ENCODE peak calls at places on chromosomes 3 and 15, in ten cellular contexts. G is Panc1, J is neural crest cell, W is HL-60, S is transverse colon, U is lower leg skin, Z is upper lobe of left lung, A is dorsolateral prefrontal cortex, M is A549, T is WTC11. E is an unnamed sample.

GRCh38 chr3:148540266-148540665 is 157.4 kb upstream of the AGTR1 start:
- DNase-seq in G (no peak), J (no peak), W (no peak), S (no peak), U (no peak), Z (no peak), A (no peak), M (no peak), T (no peak), E (no peak)

GRCh38 chr3:30699927-30700326 is 93.5 kb downstream of the TGFBR2 start:
- DNase-seq in G (no peak), J (no peak), W (no peak), S (no peak), U (no peak), Z (no peak), A (no peak), M (no peak), T (no peak), E (no peak)

GRCh38 chr15:90883971-90884718 is at the start of gene FES:
- DNase-seq in G (no peak), J (peak), W (peak), S (peak), U (no peak), Z (peak), A (no peak), M (no peak), T (peak), E (peak)

GRCh38 chr15:97881568-97881967 is 78.9 kb upstream of the ARRDC4 start:
- DNase-seq in G (no peak), J (no peak), W (no peak), S (no peak), U (no peak), Z (no peak), A (no peak), M (no peak), T (no peak), E (no peak)

GRCh38 chr3:156727519-156728205 is 53.3 kb downstream of the TIPARP start:
- DNase-seq in G (no peak), J (no peak), W (no peak), S (no peak), U (no peak), Z (no peak), A (no peak), M (no peak), T (no peak), E (no peak)

GRCh38 chr15:70974004-70974832 is 81.6 kb downstream of the LRRC49 start:
- DNase-seq in G (peak), J (no peak), W (no peak), S (no peak), U (no peak), Z (no peak), A (no peak), M (peak), T (no peak), E (no peak)

GRCh38 chr15:58724471-58724870 is 25.0 kb downstream of the ADAM10 start:
- DNase-seq in G (no peak), J (no peak), W (peak), S (no peak), U (no peak), Z (no peak), A (no peak), M (no peak), T (no peak), E (no peak)

GRCh38 chr3:66592927-66593625 is 92.3 kb upstream of the LRIG1 start:
- DNase-seq in G (no peak), J (no peak), W (no peak), S (no peak), U (no peak), Z (no peak), A (no peak), M (no peak), T (no peak), E (no peak)

GRCh38 chr3:16801698-16802097 is 83.1 kb upstream of the PLCL2 start:
- DNase-seq in G (no peak), J (no peak), W (no peak), S (no peak), U (no peak), Z (no peak), A (no peak), M (no peak), T (no peak), E (no peak)

GRCh38 chr3:154161806-154162205 is 40.6 kb downstream of the ARHGEF26 start:
- DNase-seq in G (no peak), J (no peak), W (no peak), S (no peak), U (no peak), Z (no peak), A (no peak), M (no peak), T (no peak), E (no peak)

GRCh38 chr3:143895805-143896204 is 47.5 kb upstream of the SLC9A9 start:
- DNase-seq in G (no peak), J (no peak), W (no peak), S (no peak), U (no peak), Z (no peak), A (no peak), M (no peak), T (no peak), E (no peak)

GRCh38 chr15:91939432-91939831 is 85.9 kb downstream of the SLCO3A1 start:
- DNase-seq in G (no peak), J (no peak), W (no peak), S (no peak), U (no peak), Z (no peak), A (no peak), M (no peak), T (no peak), E (no peak)

GRCh38 chr3:111252795-111253194 is 181.2 kb downstream of the NECTIN3 start:
- DNase-seq in G (no peak), J (no peak), W (no peak), S (no peak), U (no peak), Z (no peak), A (no peak), M (peak), T (no peak), E (no peak)

GRCh38 chr3:27578032-27578431 is 93.8 kb upstream of the SLC4A7 start:
- DNase-seq in G (no peak), J (no peak), W (no peak), S (no peak), U (no peak), Z (no peak), A (no peak), M (no peak), T (no peak), E (no peak)

GRCh38 chr3:184719709-184720108 is 7.8 kb upstream of the MAGEF1 start:
- DNase-seq in G (no peak), J (no peak), W (no peak), S (no peak), U (no peak), Z (no peak), A (no peak), M (no peak), T (no peak), E (no peak)

GRCh38 chr15:91956026-91956723 is 102.7 kb downstream of the SLCO3A1 start:
- DNase-seq in G (no peak), J (no peak), W (no peak), S (no peak), U (no peak), Z (no peak), A (no peak), M (no peak), T (no peak), E (no peak)

GRCh38 chr3:40628984-40629383 is 104.2 kb downstream of the ZNF621 start:
- DNase-seq in G (no peak), J (no peak), W (no peak), S (no peak), U (no peak), Z (no peak), A (no peak), M (no peak), T (no peak), E (no peak)

GRCh38 chr3:97479740-97480139 is 284.8 kb upstream of the ARL6 start:
- DNase-seq in G (no peak), J (no peak), W (no peak), S (no peak), U (no peak), Z (no peak), A (no peak), M (no peak), T (no peak), E (no peak)

GRCh38 chr3:136818191-136818850 is 605 bp upstream of the SLC35G2 start:
- DNase-seq in G (peak), J (no peak), W (no peak), S (peak), U (peak), Z (no peak), A (peak), M (peak), T (peak), E (no peak)

GRCh38 chr3:59364471-59364870 is 314.6 kb upstream of the CFAP20DC start:
- DNase-seq in G (no peak), J (no peak), W (no peak), S (no peak), U (no peak), Z (no peak), A (no peak), M (no peak), T (no peak), E (no peak)

GRCh38 chr3:102069211-102069662 is 219.9 kb downstream of the NFKBIZ start:
- DNase-seq in G (no peak), J (no peak), W (no peak), S (no peak), U (no peak), Z (no peak), A (no peak), M (peak), T (no peak), E (no peak)

GRCh38 chr3:41986566-41986965 is 24.7 kb upstream of the ULK4 start:
- DNase-seq in G (no peak), J (no peak), W (no peak), S (no peak), U (no peak), Z (no peak), A (no peak), M (no peak), T (no peak), E (no peak)

GRCh38 chr3:133742351-133743091 is 3.7 kb upstream of the TF start:
- DNase-seq in G (no peak), J (no peak), W (no peak), S (no peak), U (no peak), Z (no peak), A (no peak), M (peak), T (no peak), E (no peak)

GRCh38 chr15:57554063-57554820 is 37.5 kb upstream of the MYZAP start:
- DNase-seq in G (no peak), J (no peak), W (no peak), S (no peak), U (no peak), Z (no peak), A (no peak), M (no peak), T (no peak), E (no peak)

DNA sequence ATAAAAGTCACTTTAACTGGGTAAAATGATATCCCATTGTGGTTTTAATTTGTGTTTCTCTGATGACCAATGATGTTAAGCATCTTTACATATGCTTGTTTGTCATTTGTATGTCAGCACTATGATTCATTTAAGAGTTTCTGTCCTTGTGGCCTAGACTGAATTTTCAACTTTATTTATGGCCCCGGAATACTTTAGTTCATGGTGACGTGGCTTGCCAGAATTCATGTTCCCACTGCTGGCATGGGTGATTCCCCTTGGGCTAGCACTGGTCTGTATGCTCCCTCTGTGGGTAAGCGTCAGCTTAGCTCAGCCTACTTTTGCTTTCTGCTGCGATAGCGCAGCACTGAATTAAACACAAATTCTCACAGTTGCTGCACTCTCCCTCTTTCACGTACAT is 436.3 kb upstream of the SGO1 start:
- DNase-seq in G (no peak), J (no peak), W (no peak), S (no peak), U (no peak), Z (no peak), A (no peak), M (no peak), T (no peak), E (no peak)
- TF ChIP-seq CTCF in G (no peak), J (no peak), W (no peak), S (no peak), U (no peak), Z (no peak), A (no peak), M (no peak), T (no peak), E (no peak)

GRCh38 chr3:196486263-196486662 is 17.3 kb downstream of the RNF168 start:
- DNase-seq in G (no peak), J (no peak), W (no peak), S (no peak), U (no peak), Z (no peak), A (no peak), M (no peak), T (peak), E (no peak)
- TF ChIP-seq CTCF in G (peak), J (peak), W (no peak), S (no peak), U (no peak), Z (no peak), A (peak), M (peak), T (no peak), E (peak)

DNA sequence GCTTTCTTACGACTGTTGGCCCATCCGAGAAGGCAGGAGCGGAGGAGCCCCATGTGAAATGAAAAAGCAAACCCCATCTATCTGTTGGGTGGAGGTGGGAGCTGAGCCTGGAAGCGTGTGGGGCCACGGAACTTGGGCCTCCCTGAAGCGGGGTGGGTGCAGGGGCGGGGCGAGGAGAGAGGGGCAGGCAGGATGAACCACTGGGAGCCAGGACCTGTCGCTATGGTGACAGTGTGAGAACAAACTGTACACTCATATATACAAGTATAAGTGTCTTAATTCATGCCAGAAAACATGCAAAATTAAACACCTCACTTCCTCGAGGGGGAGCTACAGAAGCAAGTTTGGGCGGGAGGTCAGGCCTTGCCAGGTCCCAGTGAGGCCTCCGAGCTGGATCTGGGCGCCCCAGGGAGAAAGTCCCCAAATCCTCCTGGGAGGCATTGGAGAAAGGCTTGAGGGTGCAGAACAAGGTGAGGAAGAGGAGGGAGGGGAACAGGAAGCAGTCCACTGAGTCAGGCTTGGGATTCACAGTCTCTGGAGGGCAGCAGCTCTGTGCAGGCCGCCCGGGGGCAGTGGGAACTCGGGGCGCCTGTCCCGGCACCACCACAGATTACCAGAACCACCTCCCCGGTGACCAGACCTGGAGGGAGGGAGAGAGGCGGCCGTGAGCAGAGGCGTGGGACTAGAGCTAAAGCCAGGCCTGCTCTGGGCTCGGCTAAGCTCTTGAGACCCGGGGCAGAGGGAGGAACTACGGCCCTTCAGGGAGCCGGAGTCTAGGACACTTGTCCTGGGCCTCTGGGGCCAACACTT is 34.8 kb downstream of the RBPMS2 start:
- DNase-seq in G (no peak), J (no peak), W (peak), S (peak), U (no peak), Z (peak), A (no peak), M (peak), T (no peak), E (no peak)
- TF ChIP-seq CTCF in G (no peak), J (no peak), W (no peak), S (no peak), U (no peak), Z (peak), A (peak), M (no peak), T (no peak), E (no peak)

GRCh38 chr15:40941528-40942336 is 11.5 kb upstream of the CHAC1 start:
- DNase-seq in G (no peak), J (peak), W (peak), S (peak), U (peak), Z (peak), A (peak), M (peak), T (peak), E (peak)
- TF ChIP-seq CTCF in G (peak), J (peak), W (peak), S (peak), U (no peak), Z (peak), A (peak), M (peak), T (peak), E (peak)

GRCh38 chr3:130488288-130488687 is 28.7 kb upstream of the COL6A6 start:
- DNase-seq in G (no peak), J (no peak), W (no peak), S (no peak), U (no peak), Z (no peak), A (no peak), M (no peak), T (no peak), E (no peak)

GRCh38 chr3:130491431-130491830 is 25.5 kb upstream of the COL6A6 start:
- DNase-seq in G (no peak), J (no peak), W (no peak), S (no peak), U (no peak), Z (no peak), A (no peak), M (no peak), T (no peak), E (no peak)

GRCh38 chr3:130490246-130490645 is 26.7 kb upstream of the COL6A6 start:
- DNase-seq in G (no peak), J (no peak), W (no peak), S (no peak), U (no peak), Z (no peak), A (no peak), M (no peak), T (no peak), E (no peak)

GRCh38 chr3:130488769-130489450 is 28.1 kb upstream of the COL6A6 start:
- DNase-seq in G (no peak), J (no peak), W (no peak), S (no peak), U (no peak), Z (no peak), A (no peak), M (no peak), T (no peak), E (no peak)
- TF ChIP-seq CTCF in G (no peak), J (no peak), W (no peak), S (no peak), U (no peak), Z (no peak), A (no peak), M (no peak), T (no peak), E (no peak)

GRCh38 chr15:65925338-65925737 is 56.0 kb downstream of the RAB11A start:
- DNase-seq in G (no peak), J (no peak), W (no peak), S (no peak), U (no peak), Z (no peak), A (no peak), M (no peak), T (no peak), E (no peak)

GRCh38 chr15:65926459-65926858 is 57.2 kb downstream of the RAB11A start:
- DNase-seq in G (no peak), J (no peak), W (no peak), S (no peak), U (no peak), Z (no peak), A (no peak), M (no peak), T (no peak), E (no peak)

GRCh38 chr15:65929573-65929972 is 60.3 kb downstream of the RAB11A start:
- DNase-seq in G (no peak), J (no peak), W (no peak), S (no peak), U (no peak), Z (peak), A (no peak), M (no peak), T (no peak), E (no peak)

GRCh38 chr15:65926899-65927298 is 57.6 kb downstream of the RAB11A start:
- DNase-seq in G (no peak), J (no peak), W (no peak), S (no peak), U (no peak), Z (no peak), A (no peak), M (no peak), T (no peak), E (no peak)

GRCh38 chr15:65927545-65927944 is 58.3 kb downstream of the RAB11A start:
- DNase-seq in G (no peak), J (no peak), W (no peak), S (no peak), U (no peak), Z (no peak), A (no peak), M (peak), T (no peak), E (no peak)
- TF ChIP-seq CTCF in G (peak), J (no peak), W (no peak), S (no peak), U (no peak), Z (no peak), A (no peak), M (no peak), T (no peak), E (no peak)

GRCh38 chr3:38560284-38560683 is 64.1 kb downstream of the EXOG start:
- DNase-seq in G (no peak), J (no peak), W (no peak), S (peak), U (no peak), Z (no peak), A (no peak), M (no peak), T (no peak), E (peak)

GRCh38 chr3:38560996-38561717 is 65.0 kb downstream of the EXOG start:
- DNase-seq in G (no peak), J (no peak), W (no peak), S (no peak), U (no peak), Z (no peak), A (no peak), M (no peak), T (no peak), E (peak)

GRCh38 chr3:38563070-38563901 is 67.1 kb downstream of the EXOG start:
- DNase-seq in G (no peak), J (no peak), W (no peak), S (no peak), U (no peak), Z (no peak), A (no peak), M (no peak), T (no peak), E (peak)

GRCh38 chr3:38562467-38562925 is 66.4 kb downstream of the EXOG start:
- DNase-seq in G (no peak), J (no peak), W (no peak), S (no peak), U (no peak), Z (no peak), A (no peak), M (no peak), T (no peak), E (no peak)

DNA sequence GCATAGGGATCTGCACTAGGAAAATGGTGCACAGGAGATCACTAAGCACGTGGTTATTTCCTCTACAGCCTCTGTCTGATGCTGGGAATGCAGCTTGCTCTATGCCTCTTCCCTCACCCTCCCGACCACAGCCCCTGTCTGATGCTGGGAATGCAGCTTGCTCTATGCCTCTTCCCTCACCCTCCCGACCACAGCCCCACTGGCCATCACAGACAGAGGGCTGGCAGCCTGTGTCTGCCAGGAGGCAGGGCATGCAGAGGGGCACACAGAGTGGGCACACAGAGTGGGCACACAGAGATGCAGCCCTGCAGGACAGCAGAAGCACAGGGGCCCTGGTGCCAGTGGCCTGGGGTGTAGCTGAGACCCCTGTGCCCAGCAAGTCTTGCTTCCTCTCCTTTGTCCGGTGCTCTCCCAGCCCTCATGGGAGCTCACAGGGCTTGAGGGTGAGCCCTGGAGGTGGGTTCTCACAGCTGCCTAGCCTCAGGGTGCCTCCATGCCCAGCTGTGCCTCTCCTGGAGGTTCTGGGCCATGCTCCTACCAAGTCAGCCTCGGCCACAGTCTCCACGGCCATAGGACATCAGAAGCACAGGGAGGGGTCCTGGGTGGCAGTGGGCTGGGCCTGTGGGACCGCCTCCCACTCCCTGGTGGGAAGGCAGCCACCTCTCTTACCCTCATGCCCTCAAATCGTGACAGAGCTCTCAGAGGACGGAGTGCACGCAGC is 65.8 kb downstream of the EXOG start:
- DNase-seq in G (no peak), J (no peak), W (no peak), S (no peak), U (no peak), Z (no peak), A (no peak), M (no peak), T (no peak), E (peak)
- TF ChIP-seq CTCF in G (no peak), J (no peak), W (no peak), S (no peak), U (no peak), Z (no peak), A (no peak), M (no peak), T (no peak), E (no peak)

E was measured in CD14-positive monocyte.